ENCODE peak calls at places on chromosomes 4 and X, in six cellular contexts. Y, S, M, T, W and R are unnamed samples.

GRCh38 chr4:13455411-13455810 is 28.7 kb downstream of the RAB28 start:
- DNase-seq in T (no peak), Y (no peak), W (no peak), S (peak; percentile 13), M (no peak), R (peak; percentile 10)

GRCh38 chrX:79367907-79368306 is 773 bp upstream of the ITM2A start:
- DNase-seq in Y (peak; percentile 19), M (no peak), W (peak; percentile 14), T (no peak), S (no peak), R (no peak)

GRCh38 chr4:80127870-80128419 is 54.9 kb upstream of the ANTXR2 start:
- DNase-seq in T (no peak), M (no peak), S (no peak), W (no peak), Y (no peak), R (no peak)

GRCh38 chr4:121800961-121801714 is at the start of gene EXOSC9:
- DNase-seq in T (peak; percentile 96), M (peak; percentile 97), S (peak; percentile 96), Y (peak; percentile 95), W (peak; percentile 97), R (peak; percentile 96)

GRCh38 chr4:104763554-104764210 is 269.0 kb upstream of the CXXC4 start:
- DNase-seq in W (no peak), S (no peak), T (no peak), Y (no peak), M (no peak), R (no peak)

GRCh38 chr4:25844957-25845712 is 17.7 kb downstream of the SEL1L3 start:
- DNase-seq in Y (no peak), W (no peak), S (no peak), T (no peak), M (no peak), R (no peak)

GRCh38 chr4:21139327-21139726 is 439.1 kb downstream of the PACRGL start:
- DNase-seq in Y (peak; percentile 7), W (peak; percentile 5), S (no peak), M (no peak), T (no peak), R (no peak)

GRCh38 chrX:47613082-47613481 is 6.6 kb downstream of the SYN1 start:
- DNase-seq in M (no peak), T (no peak), Y (no peak), S (no peak), W (no peak), R (no peak)

GRCh38 chr4:186846426-186846825 is 122.8 kb upstream of the FAT1 start:
- DNase-seq in T (no peak), M (no peak), S (no peak), Y (no peak), W (no peak), R (no peak)

GRCh38 chr4:150746156-150746555 is 164.2 kb downstream of the MAB21L2 start:
- DNase-seq in W (no peak), Y (no peak), M (peak; percentile 70), T (no peak), S (peak; percentile 48), R (peak; percentile 59)

GRCh38 chr4:81337211-81337610 is 122.2 kb upstream of the PRKG2 start:
- DNase-seq in T (no peak), W (no peak), M (no peak), Y (no peak), S (no peak), R (no peak)

GRCh38 chr4:97593248-97593647 is 550.0 kb downstream of the STPG2 start:
- DNase-seq in S (no peak), M (no peak), T (peak; percentile 48), Y (no peak), W (no peak), R (no peak)

GRCh38 chr4:109378076-109378475 is 55.5 kb upstream of the SEC24B start:
- DNase-seq in W (no peak), S (no peak), T (no peak), Y (no peak), M (no peak), R (no peak)

GRCh38 chr4:40480291-40480690 is 145.2 kb downstream of the CHRNA9 start:
- DNase-seq in W (no peak), T (no peak), M (no peak), S (no peak), Y (no peak), R (no peak)

GRCh38 chr4:93759506-93759905 is 69.0 kb upstream of the ATOH1 start:
- DNase-seq in W (no peak), Y (no peak), M (no peak), S (no peak), T (no peak), R (no peak)

GRCh38 chr4:72933029-72933428 is 136.5 kb downstream of the COX18 start:
- DNase-seq in T (no peak), S (no peak), W (no peak), Y (no peak), M (no peak), R (no peak)

GRCh38 chr4:112517911-112518310 is 1.9 kb upstream of the NEUROG2 start:
- DNase-seq in S (no peak), W (no peak), T (no peak), Y (peak; percentile 64), M (no peak), R (no peak)

GRCh38 chr4:30952526-30953219 is 232.5 kb downstream of the PCDH7 start:
- DNase-seq in M (no peak), T (no peak), W (no peak), Y (no peak), S (no peak), R (no peak)

GRCh38 chr4:68316193-68316969 is 33.5 kb downstream of the YTHDC1 start:
- DNase-seq in M (no peak), W (no peak), S (no peak), T (no peak), Y (no peak), R (no peak)

GRCh38 chr4:112348488-112349158 is 51.5 kb downstream of the ALPK1 start:
- DNase-seq in S (peak; percentile 77), W (no peak), T (peak; percentile 69), M (peak; percentile 79), Y (no peak), R (peak; percentile 52)

GRCh38 chr4:188864741-188865140 is 725.5 kb downstream of the TRIML1 start:
- DNase-seq in W (no peak), Y (no peak), M (no peak), T (no peak), S (no peak), R (no peak)

GRCh38 chr4:31737419-31737818 is 1017.2 kb downstream of the PCDH7 start:
- DNase-seq in T (no peak), M (no peak), W (no peak), S (no peak), Y (peak; percentile 15), R (no peak)

GRCh38 chr4:1874207-1874606 is 3.0 kb downstream of the NSD2 start:
- DNase-seq in S (no peak), W (no peak), T (no peak), M (no peak), Y (no peak), R (no peak)
- H3K4me3 ChIP-seq in S (no peak overlapping the region), W (no peak overlapping the region), T (no peak overlapping the region), M (no peak overlapping the region), Y (no peak overlapping the region), R (no peak overlapping the region)

GRCh38 chr4:1193206-1194027 is 21.0 kb upstream of the SPON2 start:
- DNase-seq in T (no peak), W (peak; percentile 1), Y (no peak), S (peak; percentile 31), M (no peak), R (no peak)

GRCh38 chr4:1195894-1196401 is 23.6 kb upstream of the SPON2 start:
- DNase-seq in M (no peak), W (peak; percentile 0), T (no peak), Y (no peak), S (no peak), R (no peak)

GRCh38 chr4:1194028-1194900 is 21.9 kb upstream of the SPON2 start:
- DNase-seq in M (peak; percentile 52), S (peak; percentile 50), Y (no peak), W (peak; percentile 3), T (peak; percentile 76), R (peak; percentile 50)

GRCh38 chr4:1196421-1197183 is 24.2 kb upstream of the SPON2 start:
- DNase-seq in M (no peak), T (no peak), Y (no peak), S (no peak), W (peak; percentile 1), R (no peak)

DNA sequence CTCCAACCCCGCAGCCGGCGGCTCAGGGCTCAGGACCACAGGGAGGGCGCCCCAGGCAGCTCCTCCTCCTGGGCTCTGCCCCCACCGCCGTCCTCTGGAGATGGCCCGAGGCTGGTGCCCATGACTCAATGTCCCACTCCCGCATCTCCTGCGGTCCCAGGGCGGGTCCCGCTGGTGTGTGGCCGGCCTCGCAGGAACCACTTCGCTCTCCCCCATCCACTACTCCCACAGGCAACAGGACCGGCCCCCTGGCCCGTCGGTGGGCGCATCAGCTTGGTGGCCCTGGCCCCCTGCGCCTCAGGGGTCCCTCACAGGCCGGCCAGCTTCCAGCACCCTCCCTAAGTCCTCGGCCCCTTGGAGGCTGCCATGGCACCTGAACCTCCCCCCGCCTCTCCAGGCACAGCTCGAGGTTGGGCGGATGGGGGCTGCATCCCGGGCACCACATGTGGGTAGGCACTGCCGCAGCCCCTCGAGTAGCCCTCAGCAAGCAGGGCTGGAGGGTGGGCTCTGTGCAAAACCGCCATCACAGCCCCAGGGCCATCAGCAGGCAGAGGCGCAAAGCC is 22.8 kb upstream of the SPON2 start:
- DNase-seq in M (no peak), T (no peak), S (no peak), W (peak; percentile 0), Y (no peak), R (no peak)
- TF ChIP-seq CTCF in M (no peak), T (no peak), S (no peak), W (no peak), Y (no peak), R (no peak)

GRCh38 chrX:149508467-149508866 is 3.4 kb upstream of the IDS start:
- DNase-seq in M (no peak), Y (no peak), W (no peak), T (no peak), S (no peak), R (no peak)

GRCh38 chrX:149504915-149505651 is at the start of gene IDS:
- DNase-seq in W (peak; percentile 90), S (peak; percentile 84), T (peak; percentile 98), Y (peak; percentile 89), M (peak; percentile 81), R (peak; percentile 77)

GRCh38 chrX:149504226-149504914 is 736 bp downstream of the IDS start:
- DNase-seq in S (no peak), T (peak; percentile 88), W (peak; percentile 77), M (peak; percentile 16), Y (peak; percentile 78), R (peak; percentile 21)

GRCh38 chrX:149506349-149506748 is 1.2 kb upstream of the IDS start:
- DNase-seq in S (no peak), M (no peak), W (no peak), Y (no peak), T (no peak), R (no peak)

DNA sequence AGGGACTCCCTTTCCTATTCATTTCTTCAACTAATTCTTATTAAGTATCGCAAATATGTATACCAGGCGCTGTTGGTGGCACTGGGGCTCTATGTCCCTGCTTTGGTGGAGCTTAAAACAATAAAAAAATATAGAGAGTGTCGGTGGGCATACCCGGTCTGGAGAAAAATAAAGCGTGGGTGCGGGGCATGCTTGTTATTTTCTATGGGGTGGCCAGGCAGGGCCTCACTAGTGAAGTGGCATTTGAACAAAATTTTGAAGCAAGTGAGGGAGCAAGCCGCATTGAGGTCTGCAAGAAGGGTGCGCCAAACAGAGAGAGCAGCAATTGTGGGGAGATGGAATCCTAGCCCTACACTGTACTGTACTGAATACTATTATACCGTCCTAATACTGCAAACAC is 565 bp upstream of the IDS start:
- DNase-seq in T (no peak), W (no peak), S (no peak), Y (no peak), M (no peak), R (no peak)
- H3K4me3 ChIP-seq in T (no peak overlapping the region), W (peak overlapping the region; percentile 12), S (no peak overlapping the region), Y (peak overlapping the region; percentile 73), M (no peak overlapping the region), R (no peak overlapping the region)

GRCh38 chrX:40552768-40553167 is 28.0 kb upstream of the ATP6AP2 start:
- DNase-seq in M (peak; percentile 8), Y (no peak), T (no peak), W (peak; percentile 14), S (peak; percentile 6), R (no peak)
- TF ChIP-seq CTCF in M (no peak), Y (peak; percentile 4), T (no peak), W (no peak), S (peak; percentile 7), R (no peak)